ENCODE peak calls at places on chromosomes 7 and 10, in five cellular contexts. E is AG08396, K is C1 segment of cervical spinal cord, L is activated T-cell treated with anti-CD3 and anti-CD28 coated beads for 1 hour, C is gastrocnemius medialis. D is an unnamed sample.

GRCh38 chr7:112985377-112985987 is 101.1 kb downstream of the GPR85 start:
- DNase-seq in E (peak; percentile 11), K (no peak), L (no peak), C (no peak), D (no peak)

GRCh38 chr7:408651-409343 is 110.8 kb downstream of the PDGFA start:
- DNase-seq in E (no peak), K (no peak), L (no peak), C (no peak), D (no peak)

GRCh38 chr7:28654111-28654510 is 241.8 kb downstream of the CREB5 start:
- DNase-seq in E (no peak), K (no peak), L (no peak), C (no peak), D (peak; percentile 17)

GRCh38 chr7:101093907-101094306 is 8.6 kb downstream of the TRIM56 start:
- DNase-seq in E (peak; percentile 76), K (no peak), L (no peak), C (no peak), D (no peak)

GRCh38 chr10:43113201-43113893 is 24.9 kb upstream of the CSGALNACT2 start:
- DNase-seq in E (no peak), K (no peak), L (no peak), C (no peak), D (no peak)

GRCh38 chr7:148397555-148397954 is 193.0 kb upstream of the C7orf33 start:
- DNase-seq in E (no peak), K (no peak), L (no peak), C (no peak), D (peak; percentile 58)

GRCh38 chr10:133336131-133337078 is at the start of gene CALY:
- DNase-seq in E (no peak), K (no peak), L (peak; percentile 75), C (no peak), D (no peak)

GRCh38 chr10:107442035-107442505 is 277.6 kb upstream of the SORCS1 start:
- DNase-seq in E (peak; percentile 14), K (no peak), L (no peak), C (no peak), D (no peak)

GRCh38 chr7:143372070-143372469 is 9.1 kb upstream of the ZYX start:
- DNase-seq in E (no peak), K (peak; percentile 30), L (peak; percentile 50), C (no peak), D (no peak)

GRCh38 chr10:4082851-4083250 is 297.8 kb upstream of the KLF6 start:
- DNase-seq in E (no peak), K (no peak), L (no peak), C (no peak), D (no peak)

D was measured in NCI-H1694 treated with DMSO at 0.1 percent for 48 hours.